ENCODE peak calls at places on chromosome X, in nine cellular contexts. L is body of pancreas, H is uterus, Q is glutamatergic neuron, J is neural progenitor cell, B is fibroblast of the aortic adventitia, F is fibroblast of mammary gland, V is mesothelial cell of epicardium, T is nephron progenitor cell. Z is an unnamed sample.
A peak's percentile ranks its signal among the peaks of the same experiment; 100 is the strongest.

GRCh38 chrX:101958139-101958538 is 26.3 kb upstream of the ZMAT1 start:
- DNase-seq in L (no peak), H (no peak), Q (no peak), J (no peak), B (no peak), F (peak; percentile 33), V (no peak), T (no peak), Z (no peak)

GRCh38 chrX:40971736-40972135 is 113.5 kb upstream of the USP9X start:
- DNase-seq in L (no peak), H (no peak), Q (no peak), J (no peak), B (no peak), F (no peak), V (no peak), T (no peak), Z (no peak)

GRCh38 chrX:75337525-75337924 is 63.6 kb downstream of the UPRT start:
- DNase-seq in L (no peak), H (no peak), Q (no peak), J (no peak), B (no peak), F (no peak), V (no peak), T (no peak), Z (no peak)

GRCh38 chrX:65300104-65300809 is 234.3 kb downstream of the LAS1L start:
- DNase-seq in L (no peak), H (no peak), Q (peak; percentile 10), J (peak; percentile 63), B (no peak), F (no peak), V (no peak), T (no peak), Z (no peak)

GRCh38 chrX:83008415-83008814 is 499.7 kb upstream of the POU3F4 start:
- DNase-seq in L (no peak), H (no peak), Q (no peak), J (no peak), B (no peak), F (peak; percentile 1), V (no peak), T (no peak), Z (no peak)

GRCh38 chrX:12138366-12139313 is at the start of gene FRMPD4:
- DNase-seq in L (no peak), H (no peak), Q (peak; percentile 77), J (peak; percentile 70), B (peak; percentile 15), F (peak; percentile 20), V (no peak), T (peak; percentile 54), Z (peak; percentile 15)

GRCh38 chrX:140090800-140091275 is 125.5 kb upstream of the CXorf66 start:
- DNase-seq in L (no peak), H (no peak), Q (no peak), J (no peak), B (peak; percentile 1), F (no peak), V (no peak), T (peak; percentile 13), Z (no peak)

GRCh38 chrX:18890724-18891560 is 93.0 kb downstream of the PHKA2 start:
- DNase-seq in L (no peak), H (no peak), Q (peak; percentile 37), J (no peak), B (no peak), F (no peak), V (no peak), T (no peak), Z (no peak)

GRCh38 chrX:105696870-105697269 is 125.5 kb upstream of the NRK start:
- DNase-seq in L (no peak), H (no peak), Q (no peak), J (no peak), B (no peak), F (no peak), V (no peak), T (no peak), Z (no peak)

GRCh38 chrX:133921764-133922389 is 63.5 kb downstream of the GPC3 start:
- DNase-seq in L (peak; percentile 68), H (no peak), Q (peak; percentile 72), J (peak; percentile 78), B (peak; percentile 1), F (peak; percentile 41), V (no peak), T (peak; percentile 52), Z (peak; percentile 56)

GRCh38 chrX:69618803-69619202 is 2.9 kb downstream of the EDA start:
- DNase-seq in L (peak; percentile 18), H (peak; percentile 22), Q (no peak), J (peak; percentile 14), B (peak; percentile 4), F (peak; percentile 31), V (no peak), T (peak; percentile 12), Z (no peak)

GRCh38 chrX:21996872-21997271 is 35.3 kb upstream of the PHEX start:
- DNase-seq in L (no peak), H (no peak), Q (no peak), J (no peak), B (peak; percentile 64), F (peak; percentile 82), V (no peak), T (no peak), Z (no peak)

GRCh38 chrX:13699183-13699826 is 10.4 kb downstream of the RAB9A start:
- DNase-seq in L (no peak), H (no peak), Q (no peak), J (no peak), B (peak; percentile 20), F (peak; percentile 46), V (no peak), T (no peak), Z (no peak)

GRCh38 chrX:111543212-111543762 is 31.8 kb downstream of the SERTM2 start:
- DNase-seq in L (no peak), H (no peak), Q (no peak), J (peak; percentile 16), B (no peak), F (no peak), V (no peak), T (no peak), Z (no peak)

GRCh38 chrX:135384161-135384836 is 37.4 kb upstream of the SMIM10L2A start:
- DNase-seq in L (no peak), H (no peak), Q (no peak), J (no peak), B (no peak), F (no peak), V (no peak), T (no peak), Z (no peak)

GRCh38 chrX:95764972-95765451 is 919.6 kb upstream of the DIAPH2 start:
- DNase-seq in L (no peak), H (no peak), Q (no peak), J (peak; percentile 76), B (peak; percentile 59), F (peak; percentile 44), V (no peak), T (no peak), Z (no peak)
- TF ChIP-seq CTCF in L (peak; percentile 40), H (no peak), Q (peak; percentile 41), J (peak; percentile 81), B (peak; percentile 51), F (peak; percentile 46), V (peak; percentile 51), T (peak; percentile 66), Z (peak; percentile 30)

GRCh38 chrX:53247928-53248327 is 22.9 kb upstream of the KDM5C start:
- DNase-seq in L (no peak), H (no peak), Q (no peak), J (no peak), B (no peak), F (no peak), V (no peak), T (no peak), Z (no peak)

GRCh38 chrX:53246231-53246630 is 21.2 kb upstream of the KDM5C start:
- DNase-seq in L (no peak), H (no peak), Q (no peak), J (no peak), B (no peak), F (no peak), V (no peak), T (no peak), Z (no peak)

GRCh38 chrX:53242310-53242709 is 17.3 kb upstream of the KDM5C start:
- DNase-seq in L (no peak), H (no peak), Q (no peak), J (no peak), B (no peak), F (no peak), V (no peak), T (no peak), Z (no peak)

GRCh38 chrX:53241558-53241957 is 16.6 kb upstream of the KDM5C start:
- DNase-seq in L (no peak), H (no peak), Q (no peak), J (no peak), B (no peak), F (no peak), V (no peak), T (no peak), Z (no peak)

DNA sequence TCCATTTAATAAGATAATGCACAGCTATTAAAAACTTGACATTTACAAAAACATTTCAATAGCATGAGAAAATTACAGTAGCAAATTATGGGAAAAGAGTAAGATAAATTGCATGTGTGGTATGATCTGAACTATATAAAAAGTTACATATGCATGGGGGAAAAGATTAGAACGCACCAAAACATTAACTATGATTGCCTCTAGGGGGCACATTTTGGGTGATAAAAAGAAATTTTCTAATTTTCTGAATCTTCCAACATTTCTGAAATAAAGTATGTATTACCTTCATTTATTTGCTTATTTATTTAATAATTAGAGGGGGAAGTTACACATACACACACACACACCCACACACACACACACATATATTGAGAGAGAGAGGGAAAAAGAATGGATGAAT is 19.6 kb upstream of the KDM5C start:
- DNase-seq in L (no peak), H (no peak), Q (no peak), J (no peak), B (no peak), F (no peak), V (no peak), T (no peak), Z (no peak)
- TF ChIP-seq CTCF in L (no peak), H (no peak), Q (peak; percentile 46), J (peak; percentile 44), B (peak; percentile 37), F (peak; percentile 51), V (peak; percentile 35), T (no peak), Z (peak; percentile 43)

GRCh38 chrX:15977644-15978043 is 123.0 kb upstream of the AP1S2 start:
- DNase-seq in L (no peak), H (no peak), Q (no peak), J (no peak), B (no peak), F (no peak), V (no peak), T (no peak), Z (no peak)

GRCh38 chrX:15971696-15972095 is 117.1 kb upstream of the AP1S2 start:
- DNase-seq in L (no peak), H (no peak), Q (no peak), J (no peak), B (no peak), F (no peak), V (no peak), T (no peak), Z (no peak)

GRCh38 chrX:15973941-15974340 is 119.3 kb upstream of the AP1S2 start:
- DNase-seq in L (peak; percentile 9), H (no peak), Q (no peak), J (no peak), B (peak; percentile 85), F (peak; percentile 56), V (no peak), T (no peak), Z (no peak)

GRCh38 chrX:15973299-15973698 is 118.7 kb upstream of the AP1S2 start:
- DNase-seq in L (peak; percentile 10), H (no peak), Q (no peak), J (peak; percentile 63), B (peak; percentile 27), F (peak; percentile 54), V (no peak), T (no peak), Z (peak; percentile 13)
- TF ChIP-seq CTCF in L (peak; percentile 41), H (no peak), Q (no peak), J (peak; percentile 61), B (peak; percentile 40), F (peak; percentile 55), V (peak; percentile 14), T (peak; percentile 48), Z (no peak)

GRCh38 chrX:153381684-153382532 is 19.2 kb downstream of the PNMA6E start:
- DNase-seq in L (peak; percentile 63), H (peak; percentile 31), Q (no peak), J (peak; percentile 43), B (peak; percentile 90), F (peak; percentile 91), V (no peak), T (peak; percentile 36), Z (peak; percentile 11)
- TF ChIP-seq CTCF in L (peak; percentile 23), H (no peak), Q (no peak), J (no peak), B (peak; percentile 33), F (peak; percentile 18), V (no peak), T (no peak), Z (no peak)